ENCODE peak calls at places on chromosomes 4 and X, in six cellular contexts. One of them, this sample, is unnamed.

GRCh38 chr4:155487231-155487630 is 110.5 kb upstream of the MAP9 start:
- ATAC-seq in gastrocnemius medialis: no peak
- ATAC-seq in heart right ventricle: no peak
- ATAC-seq in mucosa of descending colon: no peak
- ATAC-seq in upper lobe of right lung: no peak
- ATAC-seq in body of pancreas: no peak
- ATAC-seq in this sample: no peak

GRCh38 chrX:46333550-46333949 is 211.7 kb downstream of the ZNF674 start:
- ATAC-seq in gastrocnemius medialis: no peak
- ATAC-seq in heart right ventricle: no peak
- ATAC-seq in mucosa of descending colon: peak; percentile 68
- ATAC-seq in upper lobe of right lung: no peak
- ATAC-seq in body of pancreas: no peak
- ATAC-seq in this sample: no peak

GRCh38 chr4:53151489-53151788 is 214.4 kb downstream of the SCFD2 start:
- ATAC-seq in gastrocnemius medialis: no peak
- ATAC-seq in heart right ventricle: peak; percentile 75
- ATAC-seq in mucosa of descending colon: no peak
- ATAC-seq in upper lobe of right lung: no peak
- ATAC-seq in body of pancreas: no peak
- ATAC-seq in this sample: no peak

GRCh38 chr4:174983128-174983750 is 65.1 kb downstream of the ADAM29 start:
- ATAC-seq in gastrocnemius medialis: no peak
- ATAC-seq in heart right ventricle: no peak
- ATAC-seq in mucosa of descending colon: no peak
- ATAC-seq in upper lobe of right lung: peak; percentile 21
- ATAC-seq in body of pancreas: no peak
- ATAC-seq in this sample: no peak

GRCh38 chrX:1336331-1337143 is at the start of gene IL3RA:
- ATAC-seq in gastrocnemius medialis: peak; percentile 65
- ATAC-seq in heart right ventricle: peak; percentile 83
- ATAC-seq in mucosa of descending colon: peak; percentile 86
- ATAC-seq in upper lobe of right lung: peak; percentile 72
- ATAC-seq in body of pancreas: no peak
- ATAC-seq in this sample: peak; percentile 64

GRCh38 chr4:16083217-16084191 is at the start of gene PROM1:
- ATAC-seq in gastrocnemius medialis: no peak
- ATAC-seq in heart right ventricle: peak; percentile 86
- ATAC-seq in mucosa of descending colon: peak; percentile 84
- ATAC-seq in upper lobe of right lung: peak; percentile 59
- ATAC-seq in body of pancreas: peak; percentile 70
- ATAC-seq in this sample: peak; percentile 28

GRCh38 chr4:23909671-23910070 is 19.8 kb upstream of the PPARGC1A start:
- ATAC-seq in gastrocnemius medialis: no peak
- ATAC-seq in heart right ventricle: no peak
- ATAC-seq in mucosa of descending colon: no peak
- ATAC-seq in upper lobe of right lung: no peak
- ATAC-seq in body of pancreas: no peak
- ATAC-seq in this sample: no peak

GRCh38 chrX:100700809-100701208 is 31.1 kb downstream of the SYTL4 start:
- ATAC-seq in gastrocnemius medialis: no peak
- ATAC-seq in heart right ventricle: no peak
- ATAC-seq in mucosa of descending colon: no peak
- ATAC-seq in upper lobe of right lung: no peak
- ATAC-seq in body of pancreas: no peak
- ATAC-seq in this sample: no peak

GRCh38 chr4:80209302-80209701 is 12.0 kb downstream of the PRDM8 start:
- ATAC-seq in gastrocnemius medialis: no peak
- ATAC-seq in heart right ventricle: no peak
- ATAC-seq in mucosa of descending colon: no peak
- ATAC-seq in upper lobe of right lung: no peak
- ATAC-seq in body of pancreas: peak; percentile 72
- ATAC-seq in this sample: no peak

GRCh38 chr4:152348670-152349069 is 187.2 kb downstream of the FBXW7 start:
- ATAC-seq in gastrocnemius medialis: no peak
- ATAC-seq in heart right ventricle: no peak
- ATAC-seq in mucosa of descending colon: no peak
- ATAC-seq in upper lobe of right lung: no peak
- ATAC-seq in body of pancreas: no peak
- ATAC-seq in this sample: no peak

GRCh38 chr4:86007042-86007441 is 352.8 kb downstream of the MAPK10 start:
- ATAC-seq in gastrocnemius medialis: no peak
- ATAC-seq in heart right ventricle: no peak
- ATAC-seq in mucosa of descending colon: no peak
- ATAC-seq in upper lobe of right lung: peak; percentile 24
- ATAC-seq in body of pancreas: no peak
- ATAC-seq in this sample: no peak

GRCh38 chr4:156659983-156660382 is 311.6 kb downstream of the PDGFC start:
- ATAC-seq in gastrocnemius medialis: no peak
- ATAC-seq in heart right ventricle: no peak
- ATAC-seq in mucosa of descending colon: no peak
- ATAC-seq in upper lobe of right lung: no peak
- ATAC-seq in body of pancreas: no peak
- ATAC-seq in this sample: no peak

GRCh38 chr4:8540072-8540471 is 40.1 kb upstream of the GPR78 start:
- ATAC-seq in gastrocnemius medialis: no peak
- ATAC-seq in heart right ventricle: no peak
- ATAC-seq in mucosa of descending colon: no peak
- ATAC-seq in upper lobe of right lung: no peak
- ATAC-seq in body of pancreas: no peak
- ATAC-seq in this sample: no peak

GRCh38 chr4:73653695-73654106 is 33.5 kb upstream of the RASSF6 start:
- ATAC-seq in gastrocnemius medialis: peak; percentile 46
- ATAC-seq in heart right ventricle: peak; percentile 66
- ATAC-seq in mucosa of descending colon: peak; percentile 88
- ATAC-seq in upper lobe of right lung: peak; percentile 87
- ATAC-seq in body of pancreas: peak; percentile 98
- ATAC-seq in this sample: peak; percentile 48

GRCh38 chr4:174490356-174490969 is 31.8 kb downstream of the HPGD start:
- ATAC-seq in gastrocnemius medialis: no peak
- ATAC-seq in heart right ventricle: no peak
- ATAC-seq in mucosa of descending colon: no peak
- ATAC-seq in upper lobe of right lung: no peak
- ATAC-seq in body of pancreas: no peak
- ATAC-seq in this sample: no peak

GRCh38 chrX:97616883-97617510 is 733.3 kb downstream of the RPA4 start:
- ATAC-seq in gastrocnemius medialis: no peak
- ATAC-seq in heart right ventricle: no peak
- ATAC-seq in mucosa of descending colon: peak; percentile 60
- ATAC-seq in upper lobe of right lung: peak; percentile 53
- ATAC-seq in body of pancreas: no peak
- ATAC-seq in this sample: no peak

GRCh38 chr4:56200275-56200674 is 187.0 kb downstream of the AASDH start:
- ATAC-seq in gastrocnemius medialis: no peak
- ATAC-seq in heart right ventricle: no peak
- ATAC-seq in mucosa of descending colon: no peak
- ATAC-seq in upper lobe of right lung: no peak
- ATAC-seq in body of pancreas: no peak
- ATAC-seq in this sample: no peak

GRCh38 chr4:150126201-150126879 is 48.1 kb downstream of the DCLK2 start:
- ATAC-seq in gastrocnemius medialis: no peak
- ATAC-seq in heart right ventricle: peak; percentile 79
- ATAC-seq in mucosa of descending colon: no peak
- ATAC-seq in upper lobe of right lung: peak; percentile 61
- ATAC-seq in body of pancreas: peak; percentile 27
- ATAC-seq in this sample: peak; percentile 47

GRCh38 chr4:52577285-52577968 is 81.7 kb downstream of the USP46 start:
- ATAC-seq in gastrocnemius medialis: no peak
- ATAC-seq in heart right ventricle: no peak
- ATAC-seq in mucosa of descending colon: no peak
- ATAC-seq in upper lobe of right lung: peak; percentile 54
- ATAC-seq in body of pancreas: no peak
- ATAC-seq in this sample: no peak

GRCh38 chrX:41119803-41120202 is 34.6 kb downstream of the USP9X start:
- ATAC-seq in gastrocnemius medialis: no peak
- ATAC-seq in heart right ventricle: no peak
- ATAC-seq in mucosa of descending colon: no peak
- ATAC-seq in upper lobe of right lung: no peak
- ATAC-seq in body of pancreas: no peak
- ATAC-seq in this sample: no peak

GRCh38 chrX:25022499-25023325 is 6.9 kb upstream of the ARX start:
- ATAC-seq in gastrocnemius medialis: no peak
- ATAC-seq in heart right ventricle: no peak
- ATAC-seq in mucosa of descending colon: no peak
- ATAC-seq in upper lobe of right lung: no peak
- ATAC-seq in body of pancreas: no peak
- ATAC-seq in this sample: no peak

GRCh38 chr4:6706173-6706572 is 3.5 kb downstream of the MRFAP1L1 start:
- ATAC-seq in gastrocnemius medialis: no peak
- ATAC-seq in heart right ventricle: no peak
- ATAC-seq in mucosa of descending colon: no peak
- ATAC-seq in upper lobe of right lung: no peak
- ATAC-seq in body of pancreas: no peak
- ATAC-seq in this sample: no peak

GRCh38 chr4:6714954-6715353 is 1.0 kb upstream of the BLOC1S4 start:
- ATAC-seq in gastrocnemius medialis: no peak
- ATAC-seq in heart right ventricle: no peak
- ATAC-seq in mucosa of descending colon: no peak
- ATAC-seq in upper lobe of right lung: no peak
- ATAC-seq in body of pancreas: no peak
- ATAC-seq in this sample: no peak

GRCh38 chr4:6709230-6710114 is at the start of gene MRFAP1L1:
- ATAC-seq in gastrocnemius medialis: peak; percentile 86
- ATAC-seq in heart right ventricle: peak; percentile 95
- ATAC-seq in mucosa of descending colon: peak; percentile 99
- ATAC-seq in upper lobe of right lung: peak; percentile 99
- ATAC-seq in body of pancreas: peak; percentile 100
- ATAC-seq in this sample: peak; percentile 92

GRCh38 chr4:6705638-6706037 is 4.0 kb downstream of the MRFAP1L1 start:
- ATAC-seq in gastrocnemius medialis: no peak
- ATAC-seq in heart right ventricle: no peak
- ATAC-seq in mucosa of descending colon: no peak
- ATAC-seq in upper lobe of right lung: no peak
- ATAC-seq in body of pancreas: no peak
- ATAC-seq in this sample: no peak

DNA sequence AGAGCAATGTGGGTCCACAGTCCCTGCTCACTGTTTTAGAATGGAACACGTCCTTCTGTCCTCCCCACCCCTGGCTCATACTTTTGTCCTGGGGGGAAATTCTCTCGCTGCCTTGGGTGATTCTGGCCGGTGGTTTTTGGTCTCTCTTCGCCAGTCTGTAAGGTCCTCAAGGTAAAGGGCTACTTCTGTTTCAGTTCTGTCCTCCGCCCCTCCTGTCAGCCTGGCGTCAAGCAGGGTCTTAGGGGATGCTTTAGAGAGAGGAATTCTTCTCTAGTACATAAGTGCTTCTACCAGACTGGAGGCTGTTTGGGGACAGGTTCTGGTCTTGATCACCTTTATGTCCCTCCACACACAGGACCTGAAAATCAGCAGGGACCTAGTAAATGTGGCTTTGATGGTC is 617 bp upstream of the MRFAP1L1 start:
- ATAC-seq in gastrocnemius medialis: peak; percentile 17
- ATAC-seq in heart right ventricle: peak; percentile 5
- ATAC-seq in mucosa of descending colon: peak; percentile 2
- ATAC-seq in upper lobe of right lung: no peak
- ATAC-seq in body of pancreas: no peak
- ATAC-seq in this sample: peak; percentile 3
- H3K4me1 ChIP-seq in gastrocnemius medialis: peaks cover 46% of the 10 kb centered on the region
- H3K4me1 ChIP-seq in heart right ventricle: peaks cover 44% of the 10 kb centered on the region
- H3K4me1 ChIP-seq in mucosa of descending colon: peaks cover 19% of the 10 kb centered on the region
- H3K4me1 ChIP-seq in upper lobe of right lung: peaks cover 29% of the 10 kb centered on the region
- H3K4me1 ChIP-seq in body of pancreas: peaks cover 42% of the 10 kb centered on the region
- H3K4me1 ChIP-seq in this sample: peaks cover 45% of the 10 kb centered on the region

DNA sequence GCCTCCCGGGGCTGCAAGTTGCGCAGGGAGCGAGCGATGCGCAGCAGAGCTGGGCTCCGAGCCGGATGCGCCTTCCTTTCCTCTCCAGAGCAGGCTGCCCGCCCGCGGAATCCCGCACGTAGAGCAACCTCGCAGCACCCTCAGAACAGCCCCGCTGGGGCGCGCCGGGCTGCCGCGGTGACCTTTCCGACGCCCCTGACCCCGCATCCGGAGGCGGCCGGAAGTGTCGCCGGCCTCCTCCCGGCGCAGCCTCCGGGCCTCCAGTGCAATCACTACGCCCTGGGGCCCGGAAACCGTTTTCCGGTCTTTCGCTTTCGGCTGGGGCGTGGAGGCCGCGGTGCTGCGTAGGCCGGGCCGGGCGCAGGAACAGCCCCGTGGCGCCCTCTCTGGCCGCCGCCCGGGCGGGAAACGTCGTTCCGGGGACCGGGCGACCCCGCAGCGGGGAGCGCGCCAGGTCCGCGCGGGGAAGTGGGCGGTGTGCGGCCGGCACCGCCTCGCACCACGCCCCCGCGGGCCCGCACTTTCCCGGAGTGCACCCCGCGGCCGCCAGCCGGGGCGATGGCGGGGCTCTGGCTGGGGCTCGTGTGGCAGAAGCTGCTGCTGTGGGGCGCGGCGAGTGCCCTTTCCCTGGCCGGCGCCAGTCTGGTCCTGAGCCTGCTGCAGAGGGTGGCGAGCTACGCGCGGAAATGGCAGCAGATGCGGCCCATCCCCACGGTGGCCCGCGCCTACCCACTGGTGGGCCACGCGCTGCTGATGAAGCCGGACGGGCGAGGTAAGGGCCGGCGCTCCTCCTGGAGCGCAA is at the start of gene CYP4V2:
- ATAC-seq in gastrocnemius medialis: peak; percentile 85
- ATAC-seq in heart right ventricle: peak; percentile 85
- ATAC-seq in mucosa of descending colon: peak; percentile 93
- ATAC-seq in upper lobe of right lung: peak; percentile 95
- ATAC-seq in body of pancreas: peak; percentile 86
- ATAC-seq in this sample: peak; percentile 92
- TF ChIP-seq CTCF in gastrocnemius medialis: peak; percentile 45
- TF ChIP-seq CTCF in heart right ventricle: peak; percentile 48
- TF ChIP-seq CTCF in mucosa of descending colon: peak; percentile 38
- TF ChIP-seq CTCF in upper lobe of right lung: peak; percentile 42
- TF ChIP-seq CTCF in body of pancreas: peak; percentile 7
- TF ChIP-seq CTCF in this sample: peak; percentile 28

DNA sequence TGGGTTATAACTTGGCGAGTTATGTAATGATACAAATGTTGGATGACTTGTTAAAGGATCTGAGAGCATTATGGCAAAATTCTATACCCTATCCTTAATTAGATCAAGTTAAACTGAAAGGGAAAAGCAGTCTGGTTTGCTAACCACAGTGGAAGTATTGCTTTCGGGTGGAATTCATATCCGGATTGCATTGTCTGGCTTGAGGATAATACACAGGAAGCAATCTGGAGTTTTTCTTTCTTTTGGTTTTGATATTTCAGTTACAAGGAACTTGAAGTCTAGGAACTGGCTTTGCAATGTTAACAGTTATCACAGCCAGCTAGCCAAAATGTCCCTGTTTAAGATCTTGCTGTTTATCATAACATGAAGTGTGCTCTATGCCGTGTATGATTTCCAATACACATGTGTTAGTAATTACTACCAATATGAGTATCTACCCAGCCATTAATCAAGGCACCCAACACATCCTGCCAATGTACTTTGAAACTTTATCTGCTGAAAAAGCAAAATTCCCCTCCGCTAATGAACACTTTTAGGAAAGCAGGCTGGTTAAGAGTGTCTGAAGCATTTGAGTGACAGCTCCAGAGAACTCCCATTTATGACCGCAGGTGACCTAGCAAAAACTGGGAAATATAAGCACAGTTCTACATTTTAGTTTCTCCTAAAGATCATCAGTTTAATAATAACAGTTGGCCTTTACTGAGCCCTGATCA is 146.4 kb downstream of the PALLD start:
- ATAC-seq in gastrocnemius medialis: peak; percentile 21
- ATAC-seq in heart right ventricle: no peak
- ATAC-seq in mucosa of descending colon: no peak
- ATAC-seq in upper lobe of right lung: no peak
- ATAC-seq in body of pancreas: no peak
- ATAC-seq in this sample: no peak
- H3K4me1 ChIP-seq in gastrocnemius medialis: peaks cover 41% of the 10 kb centered on the region
- H3K4me1 ChIP-seq in heart right ventricle: peaks cover 41% of the 10 kb centered on the region
- H3K4me1 ChIP-seq in mucosa of descending colon: no peaks in the 10 kb centered on the region
- H3K4me1 ChIP-seq in upper lobe of right lung: no peaks in the 10 kb centered on the region
- H3K4me1 ChIP-seq in body of pancreas: no peaks in the 10 kb centered on the region
- H3K4me1 ChIP-seq in this sample: no peaks in the 10 kb centered on the region

GRCh38 chr4:21948347-21949072 is at the start of gene KCNIP4:
- ATAC-seq in gastrocnemius medialis: no peak
- ATAC-seq in heart right ventricle: no peak
- ATAC-seq in mucosa of descending colon: peak; percentile 64
- ATAC-seq in upper lobe of right lung: peak; percentile 35
- ATAC-seq in body of pancreas: peak; percentile 38
- ATAC-seq in this sample: peak; percentile 27
- TF ChIP-seq CTCF in gastrocnemius medialis: no peak
- TF ChIP-seq CTCF in heart right ventricle: no peak
- TF ChIP-seq CTCF in mucosa of descending colon: no peak
- TF ChIP-seq CTCF in upper lobe of right lung: no peak
- TF ChIP-seq CTCF in body of pancreas: no peak
- TF ChIP-seq CTCF in this sample: no peak